ENCODE peak calls at places on chromosomes 12 and 14, in nine cellular contexts. O, A, W, T, L, E, R, Y and D are unnamed samples.
A peak's percentile ranks its signal among the peaks of the same experiment; 100 is the strongest.

GRCh38 chr14:98912655-98913054 is 359.3 kb downstream of the BCL11B start:
- DNase-seq in T (no peak), Y (no peak), R (no peak), W (no peak), A (no peak), E (no peak), O (no peak), L (no peak), D (no peak)

GRCh38 chr14:77790566-77791224 is 9.2 kb upstream of the ADCK1 start:
- DNase-seq in T (no peak), W (no peak), R (no peak), A (no peak), Y (no peak), E (no peak), L (no peak), O (no peak), D (no peak)

GRCh38 chr14:33774161-33774560 is 176.7 kb downstream of the EGLN3 start:
- DNase-seq in Y (no peak), W (no peak), R (no peak), T (no peak), E (no peak), L (no peak), O (no peak), A (no peak), D (no peak)

GRCh38 chr12:42725839-42726238 is 136.3 kb upstream of the PRICKLE1 start:
- DNase-seq in E (no peak), L (peak; percentile 81), A (no peak), T (no peak), O (no peak), R (no peak), Y (no peak), W (peak; percentile 98), D (no peak)

GRCh38 chr14:77508249-77508648 is 9.6 kb upstream of the ISM2 start:
- DNase-seq in L (peak; percentile 66), A (no peak), T (no peak), R (peak; percentile 21), O (no peak), W (peak; percentile 75), Y (no peak), E (no peak), D (no peak)

GRCh38 chr14:59330455-59330854 is 134.7 kb downstream of the GPR135 start:
- DNase-seq in R (no peak), Y (no peak), W (no peak), O (no peak), A (no peak), L (no peak), T (no peak), E (no peak), D (no peak)

GRCh38 chr14:50718949-50719348 is 50.8 kb upstream of the SAV1 start:
- DNase-seq in W (no peak), T (no peak), O (no peak), E (no peak), R (no peak), Y (no peak), L (no peak), A (no peak), D (no peak)

GRCh38 chr14:61080591-61081010 is 99.6 kb downstream of the SLC38A6 start:
- DNase-seq in L (no peak), Y (no peak), R (peak; percentile 93), T (no peak), A (no peak), O (no peak), W (peak; percentile 93), E (peak; percentile 5), D (no peak)

GRCh38 chr14:53151867-53152626 is 1.1 kb downstream of the DDHD1 start:
- DNase-seq in T (peak; percentile 53), O (no peak), E (peak; percentile 66), W (peak; percentile 24), A (peak; percentile 20), Y (peak; percentile 51), L (peak; percentile 68), R (no peak), D (peak; percentile 24)

GRCh38 chr14:36845346-36846042 is 183.8 kb downstream of the PAX9 start:
- DNase-seq in R (no peak), O (no peak), T (no peak), A (no peak), W (no peak), Y (no peak), L (no peak), E (no peak), D (no peak)

GRCh38 chr14:70663707-70664179 is 22.0 kb downstream of the TTC9 start:
- DNase-seq in T (no peak), W (peak; percentile 37), L (peak; percentile 40), Y (no peak), O (no peak), R (no peak), A (no peak), E (peak; percentile 73), D (no peak)

GRCh38 chr14:59244581-59244980 is 56.1 kb downstream of the DAAM1 start:
- DNase-seq in A (no peak), L (no peak), T (no peak), O (peak; percentile 20), R (no peak), W (no peak), Y (no peak), E (no peak), D (peak; percentile 51)

GRCh38 chr14:57749267-57749666 is 116.6 kb downstream of the SLC35F4 start:
- DNase-seq in L (no peak), O (no peak), T (no peak), W (peak; percentile 51), A (no peak), R (no peak), Y (no peak), E (no peak), D (no peak)

GRCh38 chr12:47216150-47216677 is 136.5 kb upstream of the AMIGO2 start:
- DNase-seq in E (peak; percentile 82), T (no peak), L (no peak), W (no peak), A (no peak), O (no peak), R (no peak), Y (peak; percentile 53), D (no peak)

GRCh38 chr12:93361159-93361919 is 16.4 kb upstream of the NUDT4 start:
- DNase-seq in T (no peak), L (no peak), R (no peak), A (no peak), O (no peak), E (no peak), W (peak; percentile 89), Y (no peak), D (peak; percentile 11)

GRCh38 chr12:130199536-130200390 is 37.5 kb downstream of the FZD10 start:
- DNase-seq in O (no peak), E (no peak), T (no peak), W (no peak), L (no peak), A (no peak), R (no peak), Y (no peak), D (no peak)

GRCh38 chr12:131441638-131442336 is 269.1 kb upstream of the SFSWAP start:
- DNase-seq in L (no peak), E (no peak), Y (no peak), T (no peak), R (no peak), A (no peak), W (no peak), O (no peak), D (no peak)

GRCh38 chr12:88951860-88952483 is 371.7 kb upstream of the KITLG start:
- DNase-seq in W (no peak), T (no peak), Y (no peak), O (no peak), A (peak; percentile 24), L (no peak), E (no peak), R (no peak), D (no peak)

GRCh38 chr12:131738196-131738595 is 27.3 kb downstream of the SFSWAP start:
- DNase-seq in A (no peak), Y (no peak), T (no peak), W (no peak), R (no peak), E (no peak), L (no peak), O (no peak), D (no peak)

GRCh38 chr14:101586531-101587402 is 25.5 kb downstream of the DIO3 start:
- DNase-seq in L (no peak), A (no peak), E (no peak), R (no peak), Y (no peak), T (no peak), O (no peak), W (no peak), D (no peak)

GRCh38 chr14:90213099-90213748 is 43.1 kb upstream of the PSMC1 start:
- DNase-seq in L (no peak), A (no peak), Y (no peak), W (no peak), O (no peak), T (no peak), E (no peak), R (no peak), D (no peak)

GRCh38 chr12:130874696-130875095 is 2.8 kb downstream of the RAN start:
- DNase-seq in R (no peak), W (no peak), T (no peak), Y (no peak), A (no peak), E (no peak), O (no peak), L (no peak), D (no peak)

GRCh38 chr12:7009512-7009911 is 8.8 kb downstream of the LPCAT3 start:
- DNase-seq in R (no peak), T (no peak), A (no peak), L (peak; percentile 75), O (no peak), E (no peak), W (no peak), Y (no peak), D (no peak)